ENCODE peak calls at places on chromosome 22, in eight cellular contexts. One of them, this sample, is unnamed.

GRCh38 chr22:31160328-31160978 is 471 bp downstream of the RNF185 start:
- DNase-seq in heart left ventricle: peak; percentile 33
- DNase-seq in K562: peak; percentile 16
- DNase-seq in A549: no peak
- DNase-seq in breast epithelium: no peak
- DNase-seq in lower leg skin: no peak
- DNase-seq in HCT116: no peak
- DNase-seq in uterus: no peak
- DNase-seq in this sample: no peak

GRCh38 chr22:44723801-44724200 is 21.8 kb downstream of the PRR5 start:
- DNase-seq in lower leg skin: no peak
- DNase-seq in breast epithelium: no peak
- DNase-seq in A549: peak; percentile 54
- DNase-seq in K562: peak; percentile 46
- DNase-seq in uterus: no peak
- DNase-seq in HCT116: peak; percentile 64
- DNase-seq in heart left ventricle: no peak
- DNase-seq in this sample: no peak

GRCh38 chr22:27238935-27239510 is 562.5 kb downstream of the MN1 start:
- DNase-seq in heart left ventricle: peak; percentile 91
- DNase-seq in uterus: peak; percentile 94
- DNase-seq in K562: peak; percentile 45
- DNase-seq in lower leg skin: no peak
- DNase-seq in breast epithelium: no peak
- DNase-seq in A549: peak; percentile 91
- DNase-seq in HCT116: no peak
- DNase-seq in this sample: no peak

GRCh38 chr22:37406836-37407235 is 20.4 kb downstream of the ELFN2 start:
- DNase-seq in HCT116: no peak
- DNase-seq in heart left ventricle: no peak
- DNase-seq in lower leg skin: no peak
- DNase-seq in uterus: no peak
- DNase-seq in A549: no peak
- DNase-seq in breast epithelium: no peak
- DNase-seq in K562: no peak
- DNase-seq in this sample: no peak

GRCh38 chr22:25987948-25988347 is 181.3 kb upstream of the SEZ6L start:
- DNase-seq in K562: no peak
- DNase-seq in breast epithelium: no peak
- DNase-seq in lower leg skin: no peak
- DNase-seq in uterus: no peak
- DNase-seq in A549: no peak
- DNase-seq in HCT116: no peak
- DNase-seq in heart left ventricle: no peak
- DNase-seq in this sample: peak; percentile 28

GRCh38 chr22:47806894-47807293 is 1044.4 kb downstream of the TBC1D22A start:
- DNase-seq in K562: no peak
- DNase-seq in HCT116: no peak
- DNase-seq in uterus: no peak
- DNase-seq in heart left ventricle: no peak
- DNase-seq in lower leg skin: peak; percentile 54
- DNase-seq in A549: no peak
- DNase-seq in breast epithelium: no peak
- DNase-seq in this sample: no peak

GRCh38 chr22:42769238-42769573 is 48.5 kb upstream of the A4GALT start:
- DNase-seq in uterus: no peak
- DNase-seq in K562: no peak
- DNase-seq in HCT116: no peak
- DNase-seq in breast epithelium: no peak
- DNase-seq in A549: no peak
- DNase-seq in heart left ventricle: no peak
- DNase-seq in lower leg skin: no peak
- DNase-seq in this sample: no peak

GRCh38 chr22:38412435-38413084 is 42.4 kb downstream of the KCNJ4 start:
- DNase-seq in lower leg skin: peak; percentile 82
- DNase-seq in K562: peak; percentile 50
- DNase-seq in heart left ventricle: no peak
- DNase-seq in uterus: peak; percentile 19
- DNase-seq in breast epithelium: peak; percentile 51
- DNase-seq in A549: no peak
- DNase-seq in HCT116: no peak
- DNase-seq in this sample: peak; percentile 84

GRCh38 chr22:37560682-37561208 is 465 bp downstream of the CDC42EP1 start:
- DNase-seq in A549: no peak
- DNase-seq in K562: no peak
- DNase-seq in HCT116: no peak
- DNase-seq in uterus: peak; percentile 78
- DNase-seq in heart left ventricle: peak; percentile 74
- DNase-seq in breast epithelium: no peak
- DNase-seq in lower leg skin: peak; percentile 91
- DNase-seq in this sample: no peak

GRCh38 chr22:24088796-24089195 is 77.7 kb downstream of the CABIN1 start:
- DNase-seq in heart left ventricle: no peak
- DNase-seq in breast epithelium: no peak
- DNase-seq in lower leg skin: peak; percentile 48
- DNase-seq in K562: no peak
- DNase-seq in A549: no peak
- DNase-seq in HCT116: no peak
- DNase-seq in uterus: no peak
- DNase-seq in this sample: no peak

GRCh38 chr22:41289681-41290080 is 3.7 kb upstream of the RANGAP1 start:
- DNase-seq in uterus: no peak
- DNase-seq in HCT116: no peak
- DNase-seq in breast epithelium: no peak
- DNase-seq in A549: no peak
- DNase-seq in heart left ventricle: no peak
- DNase-seq in lower leg skin: no peak
- DNase-seq in K562: no peak
- DNase-seq in this sample: no peak

DNA sequence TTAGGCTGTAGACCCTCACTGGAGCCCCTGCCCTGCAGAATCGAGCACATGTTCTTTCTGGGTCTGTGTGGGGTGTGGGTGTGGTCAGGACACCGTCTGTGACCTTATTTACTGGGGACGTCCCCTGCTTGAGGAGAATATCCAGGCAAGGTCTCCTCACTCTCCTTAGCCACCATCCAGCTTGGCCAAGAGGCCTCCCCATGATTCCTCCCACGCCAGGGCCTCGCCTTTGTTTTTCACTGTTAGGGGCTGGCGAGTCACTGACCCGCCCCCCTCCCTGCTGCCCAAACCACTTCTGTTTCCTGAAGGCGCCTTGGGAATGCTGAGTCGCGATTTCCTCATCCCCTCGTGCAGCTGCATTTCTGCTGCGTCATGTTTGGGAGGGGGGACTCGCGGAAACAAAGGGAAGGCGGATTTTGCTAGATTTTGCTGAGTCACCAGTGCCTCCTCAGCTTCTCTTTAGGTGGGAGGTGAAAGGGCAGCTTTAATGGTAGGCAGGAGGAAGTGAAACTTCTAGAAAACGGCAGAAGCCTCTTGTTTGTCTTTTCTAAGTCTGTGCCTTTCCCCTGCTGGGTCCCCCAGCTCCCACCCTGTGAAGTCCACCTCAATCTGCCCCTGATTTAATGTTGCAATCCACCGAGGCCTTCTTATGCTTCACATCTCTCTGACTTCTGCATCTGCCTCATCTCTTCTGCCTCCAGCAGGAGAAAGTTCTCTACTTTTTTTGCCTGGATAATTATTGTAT is 4.0 kb upstream of the HMOX1 start:
- DNase-seq in lower leg skin: peak; percentile 98
- DNase-seq in HCT116: peak; percentile 83
- DNase-seq in A549: peak; percentile 96
- DNase-seq in breast epithelium: peak; percentile 90
- DNase-seq in uterus: peak; percentile 95
- DNase-seq in heart left ventricle: peak; percentile 95
- DNase-seq in K562: peak; percentile 95
- DNase-seq in this sample: peak; percentile 63
- TF ChIP-seq POLR2A in lower leg skin: no peak
- TF ChIP-seq POLR2A in HCT116: no peak
- TF ChIP-seq POLR2A in A549: no peak
- TF ChIP-seq POLR2A in breast epithelium: no peak
- TF ChIP-seq POLR2A in uterus: no peak
- TF ChIP-seq POLR2A in heart left ventricle: no peak
- TF ChIP-seq POLR2A in K562: peak; percentile 51
- TF ChIP-seq POLR2A in this sample: peak; percentile 50

DNA sequence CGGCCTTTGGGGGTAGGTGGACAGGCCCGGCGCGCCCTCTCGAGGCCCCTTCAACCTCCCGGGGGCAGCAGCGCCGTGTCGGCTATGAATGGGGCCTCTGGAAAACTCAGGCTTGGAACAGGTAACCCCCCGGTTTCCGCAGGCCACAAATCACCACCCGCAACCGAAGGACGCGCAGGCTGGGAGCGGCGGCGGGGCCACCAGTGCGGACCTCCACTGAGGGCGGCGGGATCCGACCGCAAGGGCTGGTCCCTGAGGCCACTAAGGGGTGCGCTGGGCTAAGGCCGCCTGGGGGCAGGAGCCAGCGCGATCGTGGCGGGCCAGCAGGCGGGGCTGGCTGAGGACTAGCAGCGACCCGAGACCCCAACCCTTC is 695 bp upstream of the ATF4 start:
- DNase-seq in A549: peak; percentile 61
- DNase-seq in breast epithelium: no peak
- DNase-seq in HCT116: no peak
- DNase-seq in heart left ventricle: peak; percentile 76
- DNase-seq in lower leg skin: peak; percentile 93
- DNase-seq in uterus: peak; percentile 66
- DNase-seq in K562: peak; percentile 70
- DNase-seq in this sample: no peak
- TF ChIP-seq POLR2A in A549: peak; percentile 66
- TF ChIP-seq POLR2A in breast epithelium: peak; percentile 54
- TF ChIP-seq POLR2A in HCT116: peak; percentile 11
- TF ChIP-seq POLR2A in heart left ventricle: no peak
- TF ChIP-seq POLR2A in lower leg skin: no peak
- TF ChIP-seq POLR2A in uterus: peak; percentile 71
- TF ChIP-seq POLR2A in K562: no peak
- TF ChIP-seq POLR2A in this sample: peak; percentile 74

GRCh38 chr22:34976886-34977285 is 89.1 kb upstream of the ISX start:
- DNase-seq in HCT116: no peak
- DNase-seq in lower leg skin: no peak
- DNase-seq in uterus: no peak
- DNase-seq in A549: no peak
- DNase-seq in breast epithelium: no peak
- DNase-seq in heart left ventricle: no peak
- DNase-seq in K562: no peak
- DNase-seq in this sample: no peak
- TF ChIP-seq POLR2A in HCT116: no peak
- TF ChIP-seq POLR2A in lower leg skin: no peak
- TF ChIP-seq POLR2A in uterus: no peak
- TF ChIP-seq POLR2A in A549: no peak
- TF ChIP-seq POLR2A in breast epithelium: no peak
- TF ChIP-seq POLR2A in heart left ventricle: no peak
- TF ChIP-seq POLR2A in K562: no peak
- TF ChIP-seq POLR2A in this sample: no peak

GRCh38 chr22:36386900-36387663 is 685 bp downstream of the MYH9 start:
- DNase-seq in heart left ventricle: peak; percentile 83
- DNase-seq in uterus: peak; percentile 57
- DNase-seq in K562: peak; percentile 57
- DNase-seq in A549: no peak
- DNase-seq in HCT116: no peak
- DNase-seq in lower leg skin: peak; percentile 95
- DNase-seq in breast epithelium: peak; percentile 67
- DNase-seq in this sample: no peak

GRCh38 chr22:36385491-36386350 is 2.0 kb downstream of the MYH9 start:
- DNase-seq in uterus: peak; percentile 61
- DNase-seq in breast epithelium: peak; percentile 87
- DNase-seq in HCT116: no peak
- DNase-seq in lower leg skin: no peak
- DNase-seq in heart left ventricle: no peak
- DNase-seq in A549: peak; percentile 48
- DNase-seq in K562: no peak
- DNase-seq in this sample: no peak

GRCh38 chr22:36386351-36386899 is 1.3 kb downstream of the MYH9 start:
- DNase-seq in K562: peak; percentile 50
- DNase-seq in A549: peak; percentile 43
- DNase-seq in breast epithelium: no peak
- DNase-seq in HCT116: no peak
- DNase-seq in uterus: no peak
- DNase-seq in lower leg skin: no peak
- DNase-seq in heart left ventricle: no peak
- DNase-seq in this sample: no peak

GRCh38 chr22:36383110-36383581 is 4.6 kb downstream of the MYH9 start:
- DNase-seq in lower leg skin: no peak
- DNase-seq in K562: peak; percentile 68
- DNase-seq in breast epithelium: peak; percentile 68
- DNase-seq in HCT116: no peak
- DNase-seq in uterus: no peak
- DNase-seq in heart left ventricle: no peak
- DNase-seq in A549: no peak
- DNase-seq in this sample: peak; percentile 55

DNA sequence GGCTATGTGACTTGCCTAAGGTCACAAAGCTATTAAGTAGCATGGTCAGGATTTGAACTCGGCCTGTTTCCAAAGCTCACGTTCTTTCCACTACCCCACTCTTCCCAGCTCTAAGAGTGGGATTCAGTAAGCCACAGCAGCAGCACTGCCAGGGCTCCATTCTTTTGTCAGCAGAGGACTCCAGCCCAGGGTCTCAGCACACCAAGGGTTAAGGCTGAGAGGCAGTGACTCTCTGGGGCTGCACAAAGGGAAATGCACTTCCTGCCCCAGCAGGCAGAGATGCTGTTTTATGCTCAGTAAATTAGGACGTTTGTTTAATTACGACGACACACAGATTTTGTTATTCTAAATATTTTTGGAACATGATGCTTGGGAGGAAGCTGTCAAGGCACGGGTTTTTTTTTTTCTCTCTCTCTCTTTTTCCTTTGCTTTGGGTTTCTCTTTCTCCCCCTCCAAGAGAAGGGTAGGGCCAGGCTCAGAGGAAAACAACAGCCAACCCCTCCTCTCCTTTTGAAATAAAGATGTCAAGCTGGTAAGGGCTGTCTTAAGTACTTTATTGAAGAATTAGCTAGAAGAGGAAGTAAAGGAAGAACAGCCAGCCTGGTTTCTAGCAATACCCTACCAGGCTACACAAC is 2.9 kb downstream of the MYH9 start:
- DNase-seq in A549: no peak
- DNase-seq in lower leg skin: no peak
- DNase-seq in K562: no peak
- DNase-seq in uterus: no peak
- DNase-seq in heart left ventricle: no peak
- DNase-seq in HCT116: no peak
- DNase-seq in breast epithelium: no peak
- DNase-seq in this sample: no peak
- TF ChIP-seq POLR2A in A549: no peak
- TF ChIP-seq POLR2A in lower leg skin: no peak
- TF ChIP-seq POLR2A in K562: no peak
- TF ChIP-seq POLR2A in uterus: peak; percentile 67
- TF ChIP-seq POLR2A in heart left ventricle: no peak
- TF ChIP-seq POLR2A in HCT116: no peak
- TF ChIP-seq POLR2A in breast epithelium: no peak
- TF ChIP-seq POLR2A in this sample: no peak

This sample was measured in GM12891.